ENCODE peak calls at places on chromosomes 4 and X, in six cellular contexts. O, Q, R, H, Y and J are unnamed samples.

GRCh38 chr4:115219862-115220261 is 106.4 kb upstream of the NDST4 start:
- DNase-seq in O (no peak), Q (no peak), R (no peak), H (no peak), Y (no peak), J (no peak)

GRCh38 chr4:166091914-166092510 is 219.0 kb downstream of the TLL1 start:
- DNase-seq in O (peak; percentile 43), Q (no peak), R (no peak), H (no peak), Y (no peak), J (no peak)

GRCh38 chr4:87843936-87844335 is 11.2 kb downstream of the MEPE start:
- DNase-seq in O (peak; percentile 52), Q (no peak), R (no peak), H (no peak), Y (no peak), J (no peak)

GRCh38 chr4:144787365-144788263 is 141.7 kb downstream of the HHIP start:
- DNase-seq in O (peak; percentile 61), Q (no peak), R (no peak), H (no peak), Y (peak; percentile 6), J (no peak)

GRCh38 chr4:37463457-37463856 is 218.9 kb downstream of the NWD2 start:
- DNase-seq in O (no peak), Q (peak; percentile 54), R (no peak), H (no peak), Y (no peak), J (no peak)

GRCh38 chr4:13298655-13299054 is 185.5 kb downstream of the RAB28 start:
- DNase-seq in O (no peak), Q (peak; percentile 46), R (peak; percentile 24), H (no peak), Y (no peak), J (no peak)

GRCh38 chr4:21948347-21949072 is at the start of gene KCNIP4:
- DNase-seq in O (no peak), Q (peak; percentile 10), R (peak; percentile 18), H (peak; percentile 33), Y (peak; percentile 30), J (no peak)

GRCh38 chr4:158018090-158018808 is 154.6 kb downstream of the GASK1B start:
- DNase-seq in O (peak; percentile 67), Q (no peak), R (no peak), H (no peak), Y (no peak), J (no peak)

GRCh38 chr4:176340871-176341685 is 21.3 kb downstream of the SPCS3 start:
- DNase-seq in O (peak; percentile 69), Q (no peak), R (no peak), H (no peak), Y (peak; percentile 30), J (no peak)

GRCh38 chr4:139740531-139741041 is 75.0 kb downstream of the MGST2 start:
- DNase-seq in O (peak; percentile 92), Q (peak; percentile 39), R (peak; percentile 83), H (no peak), Y (no peak), J (no peak)

GRCh38 chr4:152255437-152255836 is 280.5 kb downstream of the FBXW7 start:
- DNase-seq in O (peak; percentile 83), Q (no peak), R (no peak), H (peak; percentile 74), Y (no peak), J (no peak)

GRCh38 chr4:109434007-109434792 is 585 bp downstream of the SEC24B start:
- DNase-seq in O (peak; percentile 57), Q (peak; percentile 35), R (peak; percentile 29), H (peak; percentile 40), Y (no peak), J (peak; percentile 13)

GRCh38 chrX:117835034-117835433 is 281.6 kb downstream of the KLHL13 start:
- DNase-seq in O (no peak), Q (no peak), R (no peak), H (no peak), Y (no peak), J (no peak)

GRCh38 chrX:115650916-115651315 is 89.9 kb downstream of the PLS3 start:
- DNase-seq in O (peak; percentile 31), Q (peak; percentile 17), R (peak; percentile 25), H (no peak), Y (peak; percentile 57), J (no peak)

GRCh38 chr4:89486042-89486441 is 178.4 kb upstream of the GPRIN3 start:
- DNase-seq in O (peak; percentile 86), Q (no peak), R (no peak), H (no peak), Y (no peak), J (no peak)

GRCh38 chr4:106306561-106306960 is 9.4 kb downstream of the TBCK start:
- DNase-seq in O (no peak), Q (no peak), R (no peak), H (no peak), Y (no peak), J (no peak)

GRCh38 chr4:4662230-4662629 is 120.4 kb upstream of the STX18 start:
- DNase-seq in O (no peak), Q (no peak), R (no peak), H (no peak), Y (no peak), J (no peak)

GRCh38 chr4:82782626-82783025 is 16.0 kb downstream of the SCD5 start:
- DNase-seq in O (no peak), Q (no peak), R (no peak), H (no peak), Y (no peak), J (no peak)

GRCh38 chrX:39736219-39737211 is 361.2 kb downstream of the BCOR start:
- DNase-seq in O (peak; percentile 94), Q (peak; percentile 53), R (peak; percentile 71), H (no peak), Y (no peak), J (no peak)

GRCh38 chr4:133268205-133268604 is 119.1 kb downstream of the PCDH10 start:
- DNase-seq in O (no peak), Q (no peak), R (no peak), H (peak; percentile 13), Y (no peak), J (no peak)

GRCh38 chrX:39301041-39301440 is 499.8 kb downstream of the MID1IP1 start:
- DNase-seq in O (no peak), Q (no peak), R (no peak), H (no peak), Y (no peak), J (no peak)

GRCh38 chr4:105965183-105965800 is 70.0 kb downstream of the NPNT start:
- DNase-seq in O (no peak), Q (no peak), R (no peak), H (no peak), Y (no peak), J (no peak)

GRCh38 chr4:7852568-7853185 is 87.0 kb downstream of the AFAP1 start:
- DNase-seq in O (no peak), Q (no peak), R (no peak), H (no peak), Y (no peak), J (peak; percentile 35)

GRCh38 chr4:151582098-151582497 is 173.1 kb downstream of the FHIP1A start:
- DNase-seq in O (no peak), Q (no peak), R (no peak), H (no peak), Y (no peak), J (no peak)

GRCh38 chr4:174461438-174462106 is 60.7 kb downstream of the HPGD start:
- DNase-seq in O (no peak), Q (peak; percentile 39), R (no peak), H (no peak), Y (no peak), J (no peak)

GRCh38 chr4:184451726-184452125 is 22.6 kb downstream of the IRF2 start:
- DNase-seq in O (no peak), Q (no peak), R (no peak), H (no peak), Y (no peak), J (no peak)

GRCh38 chr4:16496501-16496900 is 270.2 kb upstream of the TAPT1 start:
- DNase-seq in O (peak; percentile 54), Q (no peak), R (peak; percentile 22), H (no peak), Y (no peak), J (no peak)

DNA sequence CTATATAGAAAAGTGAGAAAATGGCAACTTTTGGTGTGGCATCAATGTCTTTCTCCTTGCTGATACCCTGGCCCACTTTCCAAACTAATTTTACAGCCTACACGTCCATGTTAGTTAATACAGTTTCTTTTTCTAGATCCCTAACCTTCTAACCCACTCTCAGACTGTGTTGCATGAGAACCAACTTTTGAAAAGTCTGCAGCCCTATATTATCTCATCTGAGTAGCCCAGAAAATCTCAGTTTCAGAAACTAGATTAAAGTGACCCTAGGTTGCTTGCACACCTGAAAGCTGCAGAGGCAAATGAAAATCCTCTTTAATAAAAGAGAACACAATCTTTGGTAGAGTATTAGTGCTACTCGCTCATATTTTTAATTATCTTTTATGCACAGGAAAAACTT is 371.6 kb upstream of the EMCN start:
- DNase-seq in O (no peak), Q (no peak), R (no peak), H (no peak), Y (no peak), J (no peak)
- H3K9me3 ChIP-seq in O (no peaks in the 10 kb centered on the region), Q (peaks cover 5% of the 10 kb centered on the region), R (no peaks in the 10 kb centered on the region), H (no peaks in the 10 kb centered on the region), Y (no peaks in the 10 kb centered on the region), J (peaks cover 3% of the 10 kb centered on the region)

DNA sequence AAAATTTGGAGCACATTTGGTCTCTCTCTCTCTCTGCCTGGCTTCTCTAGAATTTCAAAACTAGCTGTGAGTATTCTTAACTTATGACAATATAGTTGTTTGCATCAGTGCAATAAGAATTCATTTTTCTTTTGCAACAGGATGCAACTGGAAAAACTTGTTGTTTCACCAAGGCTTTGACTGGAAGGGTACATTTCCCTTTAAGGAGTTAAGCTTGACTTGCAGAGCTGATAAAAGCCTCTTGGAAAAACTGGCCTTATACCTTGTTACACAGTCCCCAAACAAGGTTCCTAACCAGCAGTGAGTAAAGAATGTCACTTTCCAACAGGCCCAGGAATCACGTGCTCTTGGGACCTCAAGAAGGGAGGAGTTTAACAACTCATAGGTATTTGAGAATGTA is 25.9 kb upstream of the ZNF718 start:
- DNase-seq in O (no peak), Q (no peak), R (no peak), H (no peak), Y (no peak), J (no peak)
- H3K9me3 ChIP-seq in O (peaks cover 6% of the 10 kb centered on the region), Q (peaks cover 82% of the 10 kb centered on the region), R (no peaks in the 10 kb centered on the region), H (no peaks in the 10 kb centered on the region), Y (peaks cover 73% of the 10 kb centered on the region), J (peaks cover 13% of the 10 kb centered on the region)

DNA sequence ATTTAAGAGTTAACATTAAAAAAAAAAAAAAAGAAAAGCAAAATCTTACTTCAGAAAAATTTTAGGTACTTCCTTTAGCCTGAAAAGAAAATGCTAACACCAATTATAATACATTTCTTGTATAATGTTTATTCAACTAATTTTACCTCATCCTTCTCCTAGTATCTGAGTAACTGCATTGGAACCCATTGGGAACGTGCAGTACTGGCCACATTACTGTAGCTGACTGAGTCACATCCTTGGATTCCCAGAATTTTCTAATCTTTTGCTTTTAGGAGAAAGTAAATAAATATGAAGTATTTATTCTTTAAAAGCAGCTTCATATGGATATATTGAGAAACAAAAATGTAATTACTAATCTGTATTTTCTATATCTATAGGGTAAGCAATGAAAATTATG is 82.6 kb upstream of the SLITRK2 start:
- DNase-seq in O (no peak), Q (no peak), R (no peak), H (no peak), Y (no peak), J (no peak)
- H3K9me3 ChIP-seq in O (no peaks in the 10 kb centered on the region), Q (no peaks in the 10 kb centered on the region), R (no peaks in the 10 kb centered on the region), H (no peaks in the 10 kb centered on the region), Y (no peaks in the 10 kb centered on the region), J (no peaks in the 10 kb centered on the region)

DNA sequence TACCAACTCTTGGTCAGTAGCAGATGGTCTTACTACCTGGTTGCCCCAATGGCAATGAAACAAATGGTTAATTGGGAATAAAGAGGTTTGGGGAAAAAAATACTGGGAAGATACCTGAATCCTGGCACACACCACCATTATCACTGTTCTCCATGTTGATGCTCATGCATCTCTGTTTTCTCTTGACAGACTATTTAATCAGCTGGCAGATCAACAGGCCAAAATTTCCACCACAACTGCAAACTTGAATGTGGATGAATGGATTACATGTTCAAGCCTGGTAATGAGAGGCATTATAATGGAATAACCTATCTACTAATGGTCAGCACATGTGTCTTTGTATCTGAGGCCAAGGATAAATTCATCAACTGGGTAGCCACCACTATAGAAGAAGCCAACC is 45.7 kb downstream of the ZNF721 start:
- DNase-seq in O (no peak), Q (no peak), R (no peak), H (no peak), Y (no peak), J (no peak)
- H3K9me3 ChIP-seq in O (peaks cover 17% of the 10 kb centered on the region), Q (peaks cover 88% of the 10 kb centered on the region), R (no peaks in the 10 kb centered on the region), H (peaks cover 26% of the 10 kb centered on the region), Y (peaks cover 96% of the 10 kb centered on the region), J (peaks cover 69% of the 10 kb centered on the region)